ENCODE peak calls at places on chromosome 17, in six cellular contexts. D, P, E, S, V and T are unnamed samples.

GRCh38 chr17:50806141-50806643 is 29.2 kb upstream of the WFIKKN2 start:
- DNase-seq in D (peak; percentile 27), P (no peak), E (no peak), S (peak; percentile 76), V (no peak), T (no peak)

GRCh38 chr17:63275318-63275967 is 170.7 kb downstream of the CYB561 start:
- DNase-seq in D (no peak), P (peak; percentile 80), E (peak; percentile 29), S (no peak), V (no peak), T (no peak)

GRCh38 chr17:38724337-38724988 is 5.7 kb upstream of the CISD3 start:
- DNase-seq in D (peak; percentile 89), P (no peak), E (no peak), S (peak; percentile 86), V (no peak), T (no peak)

GRCh38 chr17:69175812-69176517 is 34.3 kb upstream of the ABCA6 start:
- DNase-seq in D (no peak), P (peak; percentile 26), E (no peak), S (no peak), V (no peak), T (no peak)

GRCh38 chr17:75864448-75864871 is 9.3 kb upstream of the WBP2 start:
- DNase-seq in D (peak; percentile 9), P (no peak), E (peak; percentile 35), S (peak; percentile 89), V (peak; percentile 51), T (peak; percentile 72)

GRCh38 chr17:79940381-79941087 is 95.1 kb downstream of the TBC1D16 start:
- DNase-seq in D (no peak), P (no peak), E (no peak), S (peak; percentile 60), V (no peak), T (no peak)

GRCh38 chr17:18993876-18994275 is 10.7 kb downstream of the FAM83G start:
- DNase-seq in D (no peak), P (no peak), E (no peak), S (no peak), V (no peak), T (no peak)

GRCh38 chr17:77597421-77598240 is 360.9 kb upstream of the TNRC6C start:
- DNase-seq in D (no peak), P (no peak), E (no peak), S (no peak), V (no peak), T (no peak)

GRCh38 chr17:64459284-64459747 is 10.4 kb downstream of the MILR1 start:
- DNase-seq in D (no peak), P (no peak), E (no peak), S (no peak), V (no peak), T (no peak)

GRCh38 chr17:69501591-69502468 is 87.3 kb downstream of the MAP2K6 start:
- DNase-seq in D (peak; percentile 44), P (no peak), E (no peak), S (peak; percentile 68), V (no peak), T (no peak)

GRCh38 chr17:48632579-48633265 is 6.6 kb upstream of the HOXB9 start:
- DNase-seq in D (no peak), P (no peak), E (no peak), S (no peak), V (no peak), T (no peak)

GRCh38 chr17:57085448-57086068 is 512 bp downstream of the AKAP1 start:
- DNase-seq in D (peak; percentile 49), P (no peak), E (peak; percentile 64), S (peak; percentile 87), V (peak; percentile 64), T (peak; percentile 78)

GRCh38 chr17:8122391-8122922 is 1.4 kb downstream of the HES7 start:
- DNase-seq in D (no peak), P (no peak), E (no peak), S (peak; percentile 67), V (no peak), T (no peak)

GRCh38 chr17:27217631-27218030 is 76.3 kb upstream of the WSB1 start:
- DNase-seq in D (no peak), P (no peak), E (no peak), S (no peak), V (peak; percentile 27), T (peak; percentile 48)

GRCh38 chr17:78144146-78144719 is 2.0 kb upstream of the C17orf99 start:
- DNase-seq in D (no peak), P (peak; percentile 14), E (no peak), S (peak; percentile 96), V (no peak), T (no peak)

GRCh38 chr17:38658741-38659345 is 15.9 kb downstream of the EPOP start:
- DNase-seq in D (peak; percentile 19), P (no peak), E (no peak), S (peak; percentile 76), V (no peak), T (no peak)

GRCh38 chr17:67834634-67835033 is 9.3 kb downstream of the BPTF start:
- DNase-seq in D (no peak), P (no peak), E (no peak), S (no peak), V (no peak), T (no peak)